ENCODE peak calls at places on chromosomes 11 and 22, in six cellular contexts. D is K562, T is GM12892, Y is GM12878, S is H1, C is SK-N-SH. X is an unnamed sample.

GRCh38 chr11:119106564-119107537 is at the start of gene C2CD2L:
- DNase-seq in D (peak), T (peak), Y (peak), S (peak), C (peak), X (peak)

GRCh38 chr22:41636467-41636866 is 15.4 kb downstream of the XRCC6 start:
- DNase-seq in D (no peak), T (no peak), Y (no peak), S (no peak), C (no peak), X (no peak)

GRCh38 chr11:125167954-125168821 is 3.6 kb downstream of the PKNOX2 start:
- DNase-seq in D (no peak), T (no peak), Y (no peak), S (no peak), C (no peak), X (no peak)

GRCh38 chr11:69204246-69205124 is 48.8 kb downstream of the SMIM38 start:
- DNase-seq in D (no peak), T (no peak), Y (no peak), S (no peak), C (no peak), X (no peak)

GRCh38 chr11:76787911-76788596 is 4.9 kb downstream of the TSKU start:
- DNase-seq in D (peak), T (no peak), Y (no peak), S (no peak), C (peak), X (no peak)

GRCh38 chr22:21044931-21045584 is 688 bp upstream of the LRRC74B start:
- DNase-seq in D (peak), T (no peak), Y (no peak), S (no peak), C (peak), X (no peak)

GRCh38 chr11:44623321-44623715 is 57.9 kb downstream of the CD82 start:
- DNase-seq in D (no peak), T (peak), Y (no peak), S (no peak), C (no peak), X (no peak)

GRCh38 chr11:74925281-74925680 is 23.6 kb downstream of the XRRA1 start:
- DNase-seq in D (no peak), T (no peak), Y (no peak), S (no peak), C (no peak), X (no peak)

GRCh38 chr22:26068571-26068970 is 100.7 kb upstream of the SEZ6L start:
- DNase-seq in D (no peak), T (no peak), Y (no peak), S (no peak), C (no peak), X (no peak)

GRCh38 chr22:23175817-23176644 is 4.3 kb upstream of the BCR start:
- DNase-seq in D (no peak), T (no peak), Y (no peak), S (no peak), C (no peak), X (no peak)

GRCh38 chr11:877565-877964 is 33.0 kb downstream of the CHID1 start:
- DNase-seq in D (peak), T (no peak), Y (no peak), S (peak), C (peak), X (no peak)

GRCh38 chr11:73667906-73668305 is 21.5 kb downstream of the PLEKHB1 start:
- DNase-seq in D (no peak), T (no peak), Y (no peak), S (no peak), C (no peak), X (no peak)

GRCh38 chr11:67272327-67273259 is 6.3 kb downstream of the GRK2 start:
- DNase-seq in D (no peak), T (no peak), Y (no peak), S (no peak), C (no peak), X (no peak)

GRCh38 chr11:2473361-2474058 is 28.7 kb downstream of the KCNQ1 start:
- DNase-seq in D (no peak), T (no peak), Y (no peak), S (no peak), C (no peak), X (no peak)

GRCh38 chr11:117011541-117011908 is 86.7 kb downstream of the SIK3 start:
- DNase-seq in D (no peak), T (no peak), Y (no peak), S (no peak), C (no peak), X (no peak)

GRCh38 chr11:71459767-71460320 is 6.8 kb downstream of the NADSYN1 start:
- DNase-seq in D (no peak), T (no peak), Y (no peak), S (no peak), C (no peak), X (no peak)

GRCh38 chr22:49784630-49784971 is 43.1 kb downstream of the BRD1 start:
- DNase-seq in D (no peak), T (no peak), Y (no peak), S (no peak), C (no peak), X (no peak)

GRCh38 chr22:49783036-49783746 is 44.5 kb downstream of the BRD1 start:
- DNase-seq in D (no peak), T (no peak), Y (no peak), S (no peak), C (no peak), X (no peak)

GRCh38 chr22:49784987-49785614 is 42.6 kb downstream of the BRD1 start:
- DNase-seq in D (no peak), T (no peak), Y (no peak), S (no peak), C (no peak), X (no peak)

GRCh38 chr22:49785841-49786451 is 41.7 kb downstream of the BRD1 start:
- DNase-seq in D (peak), T (no peak), Y (no peak), S (no peak), C (no peak), X (no peak)

GRCh38 chr22:49783926-49784629 is 43.6 kb downstream of the BRD1 start:
- DNase-seq in D (no peak), T (no peak), Y (no peak), S (no peak), C (no peak), X (no peak)
- TF ChIP-seq POLR2AphosphoS5 in D (no peak), T (no peak), Y (no peak), S (no peak), C (no peak), X (no peak)

GRCh38 chr22:47014946-47015345 is 252.5 kb downstream of the TBC1D22A start:
- DNase-seq in D (no peak), T (no peak), Y (no peak), S (no peak), C (no peak), X (no peak)

GRCh38 chr22:47011131-47011854 is 248.8 kb downstream of the TBC1D22A start:
- DNase-seq in D (no peak), T (no peak), Y (no peak), S (no peak), C (no peak), X (no peak)

GRCh38 chr22:47014636-47014930 is 252.1 kb downstream of the TBC1D22A start:
- DNase-seq in D (no peak), T (no peak), Y (no peak), S (no peak), C (no peak), X (no peak)

GRCh38 chr22:47013861-47014635 is 251.6 kb downstream of the TBC1D22A start:
- DNase-seq in D (no peak), T (no peak), Y (no peak), S (no peak), C (no peak), X (no peak)

GRCh38 chr22:47012589-47013365 is 250.3 kb downstream of the TBC1D22A start:
- DNase-seq in D (peak), T (no peak), Y (no peak), S (no peak), C (no peak), X (no peak)
- TF ChIP-seq TAF1 in D (no peak), T (no peak), Y (no peak), S (no peak), C (no peak), X (no peak)

DNA sequence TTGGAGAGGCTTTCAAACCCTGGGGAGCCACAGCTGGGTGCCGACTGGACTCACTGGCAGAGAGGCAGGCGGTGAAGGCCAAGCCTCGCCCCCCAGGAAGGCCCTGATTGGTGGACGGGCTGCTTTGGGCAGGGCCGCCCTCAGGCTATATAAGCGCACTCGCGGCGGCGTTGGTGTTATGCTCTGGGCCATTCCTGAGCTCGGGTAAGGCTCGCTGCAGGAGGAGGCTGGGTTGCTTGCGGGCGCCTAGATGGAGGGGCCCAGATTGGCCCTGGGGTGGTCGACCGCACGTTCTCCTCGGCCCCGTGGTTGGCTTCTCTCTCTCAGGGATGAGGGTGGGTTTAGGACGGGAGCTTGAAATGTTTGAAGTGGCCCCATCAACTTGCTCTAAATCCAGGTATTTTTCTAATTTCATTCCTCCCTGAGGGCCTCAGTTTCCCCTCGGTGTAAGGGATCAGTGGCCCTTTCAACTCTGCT is at the start of gene SPDYC:
- DNase-seq in D (peak), T (no peak), Y (no peak), S (peak), C (no peak), X (no peak)
- TF ChIP-seq POLR2AphosphoS5 in D (peak), T (no peak), Y (no peak), S (no peak), C (no peak), X (no peak)

DNA sequence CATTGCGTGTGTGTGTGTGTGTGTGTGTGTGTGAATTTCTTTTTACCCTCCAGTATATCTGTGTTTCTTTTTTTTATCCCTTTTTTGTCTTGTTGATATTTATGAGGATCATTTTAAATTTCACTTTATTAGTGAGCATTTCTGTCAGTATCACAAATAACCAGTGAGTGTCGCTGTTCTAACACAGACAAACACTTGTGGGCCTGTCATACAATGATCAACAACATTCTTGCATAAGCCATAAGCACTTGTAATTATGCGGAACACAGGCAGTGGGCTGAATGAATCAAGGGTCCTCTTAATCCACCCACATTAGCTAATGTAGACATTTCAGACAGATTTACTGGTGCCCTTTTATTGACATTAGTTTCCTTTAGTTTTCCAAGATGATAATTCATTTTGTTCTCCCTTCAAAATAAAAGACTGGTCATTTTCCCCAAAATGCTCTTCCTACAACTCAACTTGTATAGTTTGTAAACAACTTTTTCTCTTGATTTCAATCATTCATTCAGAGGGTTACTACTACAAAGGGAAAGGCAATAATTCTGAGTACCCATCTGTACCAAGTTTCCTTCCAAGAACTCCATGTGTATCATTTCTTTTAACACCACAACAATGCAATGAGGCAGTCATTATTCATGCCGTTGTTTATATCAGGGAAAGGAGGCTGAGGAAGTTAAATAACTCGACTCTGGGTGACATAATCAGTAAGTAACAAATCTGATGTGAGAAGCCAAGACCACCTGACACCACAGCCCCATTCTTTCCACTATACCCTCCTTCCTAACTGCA is 34.6 kb upstream of the ANO3 start:
- DNase-seq in D (peak), T (no peak), Y (no peak), S (no peak), C (peak), X (no peak)
- TF ChIP-seq TAF1 in D (no peak), T (no peak), Y (no peak), S (no peak), C (no peak), X (no peak)

DNA sequence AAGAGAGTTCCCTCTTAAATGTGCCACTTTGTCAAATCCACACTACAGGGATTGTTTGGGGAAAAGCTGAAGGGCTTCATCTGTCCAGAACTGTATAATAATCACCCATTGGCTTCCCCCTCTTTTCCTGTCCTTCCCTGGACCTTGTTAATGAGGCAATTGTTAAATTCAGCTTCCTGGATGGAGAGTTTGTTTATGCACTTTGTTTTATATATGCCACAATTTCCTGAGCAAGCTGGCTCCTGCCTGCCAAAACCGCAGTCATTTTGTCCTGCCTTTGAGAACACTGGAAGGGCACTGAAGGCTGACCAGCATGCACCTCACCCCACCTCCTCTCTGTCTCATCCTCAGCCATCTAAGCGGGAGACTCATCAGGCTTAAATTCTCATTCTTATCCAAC is 86.2 kb downstream of the MSANTD4 start:
- DNase-seq in D (no peak), T (no peak), Y (no peak), S (no peak), C (no peak), X (no peak)
- TF ChIP-seq POLR2AphosphoS5 in D (no peak), T (no peak), Y (no peak), S (no peak), C (no peak), X (no peak)

GRCh38 chr11:9923280-9923679 is 259.4 kb downstream of the SWAP70 start:
- DNase-seq in D (no peak), T (no peak), Y (no peak), S (no peak), C (no peak), X (no peak)

GRCh38 chr11:9922806-9923205 is 258.9 kb downstream of the SWAP70 start:
- DNase-seq in D (no peak), T (no peak), Y (no peak), S (peak), C (no peak), X (no peak)

DNA sequence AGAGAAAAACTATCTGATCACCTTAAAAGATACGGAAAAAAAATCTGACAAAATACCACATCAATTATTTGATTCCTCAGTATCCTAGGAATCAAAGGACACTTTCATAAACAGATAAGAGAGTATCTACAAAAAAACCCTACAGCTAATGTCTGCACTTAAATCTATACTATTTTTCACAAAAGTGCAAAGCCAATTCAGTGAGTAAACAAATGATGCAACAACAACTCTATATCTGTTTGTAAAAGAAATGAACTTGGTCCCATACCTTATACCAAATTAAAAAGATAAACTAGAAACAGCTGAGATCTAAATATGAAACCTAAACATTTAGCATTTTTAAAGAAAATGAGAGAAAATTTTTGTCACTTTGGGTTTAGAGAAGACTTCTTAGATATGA is 263.8 kb downstream of the SWAP70 start:
- DNase-seq in D (no peak), T (no peak), Y (no peak), S (no peak), C (no peak), X (no peak)
- TF ChIP-seq TAF1 in D (no peak), T (no peak), Y (no peak), S (no peak), C (no peak), X (no peak)